ENCODE peak calls at places on chromosomes 6 and 20, in five cellular contexts. O, Y, E, T and Z are unnamed samples.
A peak's percentile ranks its signal among the peaks of the same experiment; 100 is the strongest.

GRCh38 chr20:59737816-59738215 is 133.5 kb downstream of the PHACTR3 start:
- DNase-seq in O (no peak), E (no peak), T (no peak), Y (no peak), Z (no peak)

GRCh38 chr20:61192254-61192950 is 59.7 kb upstream of the CDH4 start:
- DNase-seq in T (no peak), O (no peak), E (no peak), Y (no peak), Z (no peak)

GRCh38 chr20:39290575-39290974 is 328.4 kb downstream of the DHX35 start:
- DNase-seq in T (no peak), O (no peak), Y (no peak), E (no peak), Z (no peak)

GRCh38 chr6:110683236-110683635 is 132.0 kb downstream of the CDK19 start:
- DNase-seq in O (no peak), T (no peak), E (no peak), Y (no peak), Z (no peak)

GRCh38 chr20:61254881-61255589 is 3.0 kb downstream of the CDH4 start:
- DNase-seq in T (no peak), Y (no peak), E (peak; percentile 57), O (no peak), Z (no peak)

GRCh38 chr6:39754493-39755115 is 29.4 kb upstream of the KIF6 start:
- DNase-seq in E (no peak), O (no peak), T (no peak), Y (peak; percentile 27), Z (no peak)

GRCh38 chr6:166930354-166930891 is 25.9 kb downstream of the RNASET2 start:
- DNase-seq in E (no peak), T (no peak), Y (no peak), O (no peak), Z (no peak)

GRCh38 chr6:74091133-74091793 is 395.3 kb downstream of the CD109 start:
- DNase-seq in T (peak; percentile 76), Y (no peak), O (no peak), E (peak; percentile 58), Z (no peak)

GRCh38 chr6:141088171-141088570 is 1044.6 kb upstream of the GJE1 start:
- DNase-seq in T (no peak), O (no peak), E (no peak), Y (no peak), Z (no peak)

GRCh38 chr6:53510751-53511150 is 34.1 kb downstream of the GCLC start:
- DNase-seq in Y (no peak), E (no peak), T (no peak), O (no peak), Z (no peak)

GRCh38 chr20:44720994-44721784 is 6.0 kb downstream of the CCN5 start:
- DNase-seq in E (peak; percentile 77), Y (no peak), O (no peak), T (no peak), Z (no peak)

GRCh38 chr6:158686311-158686710 is 36.5 kb downstream of the SYTL3 start:
- DNase-seq in O (no peak), E (no peak), Y (no peak), T (no peak), Z (no peak)

GRCh38 chr6:162056745-162057144 is 670.8 kb downstream of the PRKN start:
- DNase-seq in O (no peak), E (no peak), Y (no peak), T (peak; percentile 43), Z (no peak)

GRCh38 chr6:105507811-105508210 is 104.9 kb upstream of the PREP start:
- DNase-seq in Y (no peak), O (no peak), E (no peak), T (no peak), Z (no peak)

GRCh38 chr6:28252507-28252975 is 472 bp upstream of the ZKSCAN4 start:
- DNase-seq in T (peak; percentile 64), E (no peak), O (no peak), Y (no peak), Z (no peak)

GRCh38 chr20:483791-484644 is 21.7 kb upstream of the TBC1D20 start:
- DNase-seq in Y (no peak), E (no peak), T (no peak), O (no peak), Z (no peak)

GRCh38 chr20:46051556-46052323 is 22.7 kb downstream of the SLC12A5 start:
- DNase-seq in O (no peak), Y (no peak), E (peak; percentile 15), T (no peak), Z (no peak)

GRCh38 chr20:62339647-62340062 is 27.5 kb downstream of the LAMA5 start:
- DNase-seq in E (no peak), O (peak; percentile 77), Y (peak; percentile 10), T (peak; percentile 27), Z (no peak)

GRCh38 chr6:5050009-5050408 is 35.1 kb upstream of the PPP1R3G start:
- DNase-seq in T (no peak), Y (no peak), E (no peak), O (no peak), Z (no peak)